ENCODE peak calls at places on chromosomes 16 and 17, in eight cellular contexts. D is endodermal cell, E is SK-N-SH, L is GM23248, V is neuronal stem cell, C is neural progenitor cell, K is fibroblast of lung, R is mesenchymal stem cell. I is an unnamed sample. For H3K36me3, the result is how much of the 10 kb centered on the place peaks cover.

GRCh38 chr16:73028263-73028662 is 19.7 kb downstream of the ZFHX3 start:
- DNase-seq in K (no peak), L (no peak), V (no peak), D (no peak), R (no peak), C (no peak), E (no peak), I (no peak)

GRCh38 chr17:4822835-4823234 is 10.3 kb upstream of the MINK1 start:
- DNase-seq in K (no peak), L (no peak), D (no peak), V (no peak), R (no peak), C (no peak), E (no peak), I (no peak)

GRCh38 chr17:60563743-60564142 is 36.2 kb upstream of the PPM1D start:
- DNase-seq in D (no peak), R (no peak), E (no peak), C (no peak), K (no peak), V (no peak), L (no peak), I (no peak)

GRCh38 chr16:75238853-75239371 is 12.5 kb downstream of the BCAR1 start:
- DNase-seq in L (peak), E (peak), V (no peak), D (no peak), C (no peak), K (no peak), R (peak), I (peak)

GRCh38 chr17:35210741-35211140 is 16.5 kb upstream of the SLC35G3 start:
- DNase-seq in L (no peak), D (no peak), K (no peak), C (no peak), E (no peak), R (no peak), V (no peak), I (no peak)

GRCh38 chr16:6656760-6657159 is 675.9 kb upstream of the RBFOX1 start:
- DNase-seq in D (no peak), R (no peak), C (no peak), V (no peak), K (no peak), E (no peak), L (no peak), I (no peak)

GRCh38 chr17:80796430-80796861 is 195.2 kb upstream of the CHMP6 start:
- DNase-seq in V (no peak), L (no peak), K (no peak), R (no peak), D (peak), E (no peak), C (no peak), I (no peak)

GRCh38 chr17:50844117-50844700 is 8.8 kb downstream of the WFIKKN2 start:
- DNase-seq in L (no peak), K (no peak), C (no peak), V (no peak), E (peak), D (peak), R (no peak), I (no peak)

GRCh38 chr17:58615768-58616659 is 75.8 kb downstream of the TEX14 start:
- DNase-seq in D (no peak), C (no peak), K (no peak), R (no peak), L (no peak), E (no peak), V (no peak), I (no peak)

GRCh38 chr16:30895592-30896202 is 717 bp upstream of the CTF1 start:
- DNase-seq in L (no peak), R (no peak), E (no peak), D (no peak), V (no peak), K (no peak), C (no peak), I (no peak)

GRCh38 chr17:4808378-4808767 is 1.4 kb downstream of the PLD2 start:
- DNase-seq in D (no peak), L (peak), C (no peak), K (no peak), E (no peak), R (no peak), V (no peak), I (peak)

GRCh38 chr17:63833026-63833740 is 5.7 kb upstream of the FTSJ3 start:
- DNase-seq in L (no peak), R (no peak), K (no peak), D (no peak), C (no peak), V (no peak), E (no peak), I (no peak)

GRCh38 chr16:67931712-67932461 is at the start of gene CTRL:
- DNase-seq in R (no peak), K (no peak), L (no peak), C (no peak), D (peak), E (no peak), V (no peak), I (no peak)

GRCh38 chr17:45021607-45022287 is 29.7 kb downstream of the DCAKD start:
- DNase-seq in L (peak), D (peak), V (peak), C (peak), K (peak), R (peak), E (peak), I (peak)

GRCh38 chr17:49435630-49436029 is 20.9 kb upstream of the PHB1 start:
- DNase-seq in L (no peak), R (no peak), V (no peak), E (peak), D (peak), K (no peak), C (no peak), I (no peak)

GRCh38 chr17:63496177-63496576 is 19.3 kb downstream of the ACE start:
- DNase-seq in V (no peak), C (no peak), D (no peak), R (no peak), L (no peak), K (no peak), E (no peak), I (no peak)

GRCh38 chr16:1171854-1172428 is 19.0 kb downstream of the CACNA1H start:
- DNase-seq in E (no peak), V (no peak), K (no peak), R (no peak), C (no peak), L (no peak), D (no peak), I (no peak)

DNA sequence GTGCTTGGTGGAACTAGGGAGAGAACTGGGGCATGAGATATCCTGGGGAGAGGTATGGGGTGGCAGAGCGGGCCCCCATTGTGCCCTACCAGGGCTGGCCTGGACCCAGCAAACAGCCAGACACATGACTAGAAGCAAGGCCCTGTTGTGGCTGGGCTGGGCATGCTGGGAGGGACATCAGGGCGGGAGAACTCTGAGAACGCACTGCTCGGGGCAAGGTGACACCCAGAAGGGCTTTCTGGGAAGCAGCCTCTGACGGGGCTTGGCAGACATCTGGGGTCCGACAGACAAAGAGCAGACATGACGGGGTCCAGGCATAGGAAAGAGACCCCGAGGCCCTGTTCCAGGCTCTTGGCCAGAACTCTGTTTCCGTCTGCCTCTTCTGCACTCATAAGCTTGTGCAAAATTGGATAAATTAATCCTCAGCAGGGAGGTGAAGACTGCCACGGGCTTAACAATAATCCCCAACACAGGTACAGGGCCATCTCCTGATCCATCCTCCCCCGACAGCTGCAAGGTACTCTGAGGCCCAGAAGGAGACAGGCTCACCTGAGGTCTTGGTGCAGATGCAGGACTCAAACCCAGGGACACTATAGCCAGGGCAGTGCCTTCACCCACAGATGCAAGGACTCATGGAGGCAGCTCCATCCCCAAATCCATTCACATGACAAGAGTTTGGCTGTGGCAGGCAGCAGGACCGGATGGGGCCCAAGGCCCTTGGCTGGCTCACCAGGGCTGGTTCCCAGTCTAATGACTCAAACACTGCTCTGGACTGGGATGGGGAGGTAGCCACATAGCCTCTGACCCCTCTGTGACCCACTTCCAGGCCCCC is 5.4 kb downstream of the SREBF1 start:
- DNase-seq in L (peak), D (no peak), R (no peak), K (no peak), V (no peak), E (peak), C (no peak), I (no peak)
- H3K9ac ChIP-seq in L (no peak), D (no peak), R (peak), K (no peak), V (peak), E (no peak), C (no peak), I (peak)

GRCh38 chr17:1783834-1784611 is 22.2 kb downstream of the SERPINF1 start:
- DNase-seq in L (peak), R (peak), E (peak), C (peak), V (no peak), D (peak), K (peak), I (peak)
- H3K4me3 ChIP-seq in L (peak), R (no peak), E (no peak), C (no peak), V (no peak), D (no peak), K (no peak), I (peak)

DNA sequence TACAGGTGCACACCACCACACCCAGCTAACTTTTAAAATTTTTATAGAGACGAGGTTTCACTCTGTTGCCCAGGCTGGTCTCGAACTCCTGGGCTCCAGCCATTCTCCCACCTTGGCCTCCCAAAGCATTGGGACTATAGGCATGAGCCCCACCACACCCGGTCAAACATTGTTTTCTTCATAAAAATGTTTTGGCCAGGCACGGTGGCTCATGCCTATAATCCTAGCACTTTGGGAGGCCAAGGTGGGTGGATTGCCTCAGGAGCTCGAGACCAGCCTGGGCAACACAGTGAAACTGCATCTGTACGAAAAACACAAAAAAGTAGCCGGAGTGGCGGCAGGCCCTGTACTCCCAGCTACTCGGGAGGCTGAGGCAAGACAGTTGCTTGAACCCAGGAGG is 12.1 kb downstream of the TMC6 start:
- DNase-seq in L (no peak), E (no peak), K (no peak), D (no peak), R (no peak), V (no peak), C (no peak), I (no peak)
- H3K36me3 ChIP-seq in L (under half), E (under half), K (under half), D (under half), R (half or more), V (under half), C (under half), I (under half)

GRCh38 chr17:31492880-31493655 is 101.6 kb downstream of the RAB11FIP4 start:
- DNase-seq in E (no peak), L (peak), R (no peak), D (no peak), V (no peak), C (no peak), K (peak), I (no peak)
- H3K9ac ChIP-seq in E (no peak), L (no peak), R (no peak), D (no peak), V (no peak), C (no peak), K (no peak), I (no peak)

GRCh38 chr17:19725486-19725885 is 9.1 kb upstream of the SLC47A2 start:
- DNase-seq in C (no peak), K (no peak), V (no peak), L (no peak), R (no peak), D (no peak), E (no peak), I (no peak)

GRCh38 chr17:19727466-19728113 is 11.2 kb upstream of the SLC47A2 start:
- DNase-seq in V (no peak), L (peak), D (no peak), R (peak), C (no peak), E (no peak), K (peak), I (peak)

GRCh38 chr17:19723967-19724366 is 7.6 kb upstream of the SLC47A2 start:
- DNase-seq in K (no peak), R (no peak), L (no peak), D (no peak), V (no peak), C (no peak), E (no peak), I (peak)

GRCh38 chr17:19726615-19727376 is 10.4 kb upstream of the SLC47A2 start:
- DNase-seq in E (no peak), K (no peak), V (no peak), D (no peak), C (no peak), R (no peak), L (peak), I (no peak)

DNA sequence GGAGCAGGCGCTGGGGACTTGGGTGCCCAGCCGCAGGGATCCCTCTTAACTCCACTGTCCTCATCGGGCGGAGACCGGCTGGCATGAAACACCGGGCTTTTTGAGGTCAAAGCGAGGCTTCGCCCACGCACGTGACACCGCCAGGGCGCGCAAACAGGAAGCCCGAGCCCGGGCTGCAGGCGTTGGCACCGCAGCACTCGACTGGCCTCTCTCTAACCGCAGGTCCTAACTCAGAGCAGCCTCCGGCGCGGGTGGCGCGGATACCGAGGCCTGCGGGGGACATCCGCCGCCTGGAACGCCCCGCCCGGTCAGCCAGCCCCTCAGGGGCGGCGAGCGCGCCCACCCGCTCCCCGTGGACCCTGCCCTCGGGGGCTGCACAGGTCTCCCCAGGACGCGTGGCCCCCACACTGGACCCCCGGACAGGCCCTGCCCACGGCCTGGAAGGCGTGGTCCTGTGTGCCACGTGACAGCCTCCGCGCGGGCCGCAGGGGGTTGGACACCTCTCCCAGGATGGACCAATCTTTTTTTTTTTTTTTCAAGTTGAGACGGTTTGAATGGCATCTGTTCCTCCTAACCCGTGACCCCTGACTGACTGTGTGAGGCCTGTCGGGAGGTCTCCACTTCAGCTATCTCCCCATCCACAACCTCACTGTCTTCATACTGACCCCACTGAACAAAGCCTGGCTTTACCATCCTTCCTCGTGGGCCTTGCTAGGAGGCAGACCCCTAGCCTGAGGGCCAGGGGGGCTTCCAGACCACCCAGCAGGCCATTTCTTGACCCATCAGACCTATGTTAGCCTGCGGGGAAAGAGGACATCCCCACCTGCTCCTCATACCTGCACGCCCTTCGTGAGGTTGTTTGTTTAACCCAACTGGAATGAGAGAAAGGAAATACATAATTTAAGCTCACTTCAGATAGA is 8.4 kb upstream of the SLC47A2 start:
- DNase-seq in L (peak), V (no peak), E (no peak), C (no peak), K (peak), D (peak), R (no peak), I (no peak)
- H3K4me3 ChIP-seq in L (peak), V (no peak), E (no peak), C (no peak), K (no peak), D (no peak), R (no peak), I (no peak)

GRCh38 chr16:3740186-3740585 is 22.9 kb upstream of the TRAP1 start:
- DNase-seq in D (no peak), V (no peak), K (no peak), E (no peak), R (no peak), L (no peak), C (no peak), I (no peak)
- H3K36me3 ChIP-seq in D (half or more), V (half or more), K (half or more), E (half or more), R (half or more), L (half or more), C (under half), I (half or more)

GRCh38 chr17:7218166-7218565 is 1.5 kb downstream of the DLG4 start:
- DNase-seq in R (no peak), E (no peak), C (no peak), D (no peak), L (no peak), K (no peak), V (no peak), I (no peak)
- H3K9ac ChIP-seq in R (peak), E (peak), C (no peak), D (no peak), L (peak), K (no peak), V (no peak), I (peak)

GRCh38 chr17:2797226-2797625 is 988 bp downstream of the RAP1GAP2 start:
- DNase-seq in V (no peak), K (no peak), L (no peak), C (no peak), E (peak), R (no peak), D (no peak), I (no peak)

GRCh38 chr17:2794116-2794803 is 2.0 kb upstream of the RAP1GAP2 start:
- DNase-seq in K (no peak), L (no peak), R (no peak), V (no peak), C (no peak), E (no peak), D (no peak), I (no peak)

GRCh38 chr17:2796164-2797140 is at the start of gene RAP1GAP2:
- DNase-seq in L (no peak), D (peak), C (no peak), R (no peak), K (no peak), V (no peak), E (no peak), I (no peak)

GRCh38 chr17:2797632-2798031 is 1.4 kb downstream of the RAP1GAP2 start:
- DNase-seq in E (peak), D (no peak), R (no peak), C (no peak), K (no peak), V (no peak), L (no peak), I (no peak)

DNA sequence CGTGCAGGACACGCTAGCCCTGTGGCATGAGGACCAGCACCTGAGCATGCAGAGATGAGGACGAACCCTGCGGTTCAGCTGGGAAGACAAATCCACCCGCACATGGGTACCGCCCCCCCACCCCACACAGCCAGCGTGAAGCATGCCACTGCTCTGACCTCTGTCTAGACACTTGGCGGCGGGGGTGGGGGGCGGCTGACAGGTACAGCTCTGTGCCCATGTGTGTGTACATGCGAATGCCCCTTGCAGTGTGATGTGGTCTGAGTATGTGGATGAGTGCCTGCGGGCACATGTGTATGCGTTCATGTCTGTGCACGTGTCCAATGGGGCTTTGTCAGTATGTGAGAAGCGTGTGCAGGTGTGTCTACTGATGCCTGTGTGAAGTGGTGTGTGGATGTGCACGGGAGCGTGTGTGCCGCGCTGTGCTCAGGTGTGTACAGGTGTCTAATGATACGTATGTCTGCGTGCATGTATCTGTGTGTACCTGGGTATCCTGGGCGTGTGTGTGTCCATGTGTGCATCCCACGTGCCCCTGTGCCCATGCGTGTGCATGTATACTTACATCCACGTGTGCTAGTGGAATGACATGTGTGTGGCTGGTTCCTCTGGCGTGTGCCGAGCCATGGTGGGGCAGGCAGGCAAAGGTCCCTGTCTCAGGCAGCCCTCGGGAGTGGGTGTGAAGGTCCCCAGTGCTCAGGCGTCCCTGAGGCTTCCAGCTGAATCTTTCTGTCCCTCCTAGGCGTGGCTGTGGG is 650 bp upstream of the RAP1GAP2 start:
- DNase-seq in V (no peak), R (no peak), K (no peak), C (no peak), E (no peak), L (no peak), D (no peak), I (no peak)
- H3K4me3 ChIP-seq in V (no peak), R (no peak), K (no peak), C (no peak), E (no peak), L (no peak), D (no peak), I (no peak)

GRCh38 chr17:37520174-37520573 is 30.5 kb downstream of the DUSP14 start:
- DNase-seq in E (no peak), L (no peak), K (no peak), D (peak), V (no peak), C (no peak), R (no peak), I (no peak)

GRCh38 chr17:37516131-37516561 is 26.5 kb downstream of the DUSP14 start:
- DNase-seq in E (no peak), L (peak), V (no peak), K (peak), C (no peak), R (peak), D (peak), I (no peak)

GRCh38 chr17:37518816-37519215 is 29.1 kb downstream of the DUSP14 start:
- DNase-seq in E (no peak), V (no peak), C (no peak), L (peak), K (no peak), R (no peak), D (no peak), I (peak)

GRCh38 chr17:37521821-37522220 is 32.1 kb downstream of the DUSP14 start:
- DNase-seq in E (no peak), D (no peak), R (no peak), C (no peak), V (no peak), K (no peak), L (no peak), I (no peak)

GRCh38 chr17:37519241-37519985 is 29.7 kb downstream of the DUSP14 start:
- DNase-seq in L (peak), V (no peak), E (no peak), R (peak), K (peak), D (peak), C (no peak), I (no peak)
- H3K36me3 ChIP-seq in L (under half), V (half or more), E (under half), R (half or more), K (under half), D (half or more), C (under half), I (half or more)

GRCh38 chr16:24113115-24113745 is 142.9 kb upstream of the CACNG3 start:
- DNase-seq in C (no peak), V (no peak), K (no peak), L (no peak), D (no peak), E (no peak), R (no peak), I (no peak)
- H3K9ac ChIP-seq in C (no peak), V (no peak), K (no peak), L (no peak), D (no peak), E (no peak), R (no peak), I (no peak)